ENCODE peak calls at places on chromosomes 11 and 22, in six cellular contexts. U is fibroblast of lung, B is stomach, P is H1, M is heart left ventricle, Y is mesenchymal stem cell. J is an unnamed sample. For H3K9me3 and H3K4me1, the result is how much of the 10 kb centered on the place peaks cover.

GRCh38 chr11:119369035-119369925 is 12.2 kb downstream of the USP2 start:
- DNase-seq in U (no peak), B (no peak), P (no peak), M (no peak), Y (no peak), J (no peak)

GRCh38 chr22:41526226-41526531 is 18.1 kb downstream of the POLR3H start:
- DNase-seq in U (no peak), B (no peak), P (no peak), M (no peak), Y (no peak), J (no peak)

GRCh38 chr11:10317776-10318526 is 13.1 kb downstream of the ADM start:
- DNase-seq in U (no peak), B (no peak), P (no peak), M (no peak), Y (no peak), J (no peak)

GRCh38 chr11:74090701-74091100 is 80.1 kb downstream of the C2CD3 start:
- DNase-seq in U (peak), B (no peak), P (no peak), M (no peak), Y (peak), J (no peak)

GRCh38 chr11:15170170-15170569 is 55.4 kb downstream of the INSC start:
- DNase-seq in U (no peak), B (no peak), P (no peak), M (no peak), Y (peak), J (no peak)

GRCh38 chr11:10866893-10867331 is 9.1 kb upstream of the ZBED5 start:
- DNase-seq in U (peak), B (no peak), P (no peak), M (no peak), Y (peak), J (no peak)

GRCh38 chr11:22193348-22194051 is 615 bp downstream of the ANO5 start:
- DNase-seq in U (no peak), B (peak), P (peak), M (peak), Y (no peak), J (no peak)

GRCh38 chr22:30206964-30207363 is 39.6 kb downstream of the LIF start:
- DNase-seq in U (peak), B (peak), P (no peak), M (no peak), Y (peak), J (no peak)

GRCh38 chr22:48576333-48577013 is 1251.2 kb downstream of the BRD1 start:
- DNase-seq in U (no peak), B (no peak), P (peak), M (no peak), Y (no peak), J (no peak)

GRCh38 chr22:30277547-30278344 is 11.1 kb upstream of the OSM start:
- DNase-seq in U (peak), B (no peak), P (no peak), M (no peak), Y (peak), J (no peak)

GRCh38 chr22:24418786-24419479 is 8.5 kb upstream of the ADORA2A start:
- DNase-seq in U (no peak), B (no peak), P (no peak), M (no peak), Y (no peak), J (no peak)

GRCh38 chr11:97615541-97615940 is 1225.7 kb downstream of the JRKL start:
- DNase-seq in U (peak), B (no peak), P (no peak), M (no peak), Y (no peak), J (no peak)

GRCh38 chr11:68471360-68472340 is 11.1 kb downstream of the PPP6R3 start:
- DNase-seq in U (no peak), B (no peak), P (peak), M (no peak), Y (no peak), J (no peak)

GRCh38 chr11:113681282-113681681 is 24.8 kb downstream of the TMPRSS5 start:
- DNase-seq in U (no peak), B (no peak), P (peak), M (no peak), Y (no peak), J (no peak)

GRCh38 chr11:106523921-106524320 is 446.5 kb downstream of the AASDHPPT start:
- DNase-seq in U (no peak), B (no peak), P (no peak), M (no peak), Y (no peak), J (no peak)

GRCh38 chr11:45085657-45086501 is 60.6 kb upstream of the PRDM11 start:
- DNase-seq in U (no peak), B (no peak), P (no peak), M (no peak), Y (no peak), J (no peak)

GRCh38 chr11:71537537-71537936 is 288 bp upstream of the KRTAP5-8 start:
- DNase-seq in U (no peak), B (no peak), P (peak), M (no peak), Y (no peak), J (no peak)

GRCh38 chr11:26599876-26600434 is 27.9 kb upstream of the MUC15 start:
- DNase-seq in U (no peak), B (no peak), P (no peak), M (no peak), Y (no peak), J (no peak)

GRCh38 chr11:46696212-46696558 is 4.2 kb downstream of the ARHGAP1 start:
- DNase-seq in U (no peak), B (no peak), P (no peak), M (peak), Y (no peak), J (no peak)

GRCh38 chr22:50730941-50731661 is 6.9 kb upstream of the ACR start:
- DNase-seq in U (no peak), B (no peak), P (peak), M (peak), Y (no peak), J (no peak)

GRCh38 chr22:32700186-32700882 is 101.2 kb upstream of the TIMP3 start:
- DNase-seq in U (peak), B (no peak), P (no peak), M (peak), Y (peak), J (no peak)

GRCh38 chr11:29448246-29448877 is 568.5 kb downstream of the KCNA4 start:
- DNase-seq in U (peak), B (no peak), P (no peak), M (no peak), Y (peak), J (no peak)

GRCh38 chr11:16806791-16807190 is 68.3 kb downstream of the C11orf58 start:
- DNase-seq in U (peak), B (no peak), P (no peak), M (no peak), Y (no peak), J (no peak)

GRCh38 chr11:107545101-107545514 is 20.4 kb downstream of the ALKBH8 start:
- DNase-seq in U (peak), B (no peak), P (no peak), M (no peak), Y (peak), J (no peak)

GRCh38 chr11:75591371-75591770 is 29.3 kb downstream of the SERPINH1 start:
- DNase-seq in U (no peak), B (no peak), P (no peak), M (no peak), Y (no peak), J (no peak)

GRCh38 chr11:12330491-12331231 is 46.7 kb upstream of the PARVA start:
- DNase-seq in U (peak), B (no peak), P (no peak), M (no peak), Y (peak), J (no peak)

GRCh38 chr22:24178502-24179440 is 2.5 kb upstream of the SUSD2 start:
- DNase-seq in U (no peak), B (no peak), P (peak), M (no peak), Y (no peak), J (no peak)

GRCh38 chr11:122398167-122398566 is 257.4 kb upstream of the UBASH3B start:
- DNase-seq in U (peak), B (no peak), P (no peak), M (no peak), Y (no peak), J (no peak)

GRCh38 chr11:86699036-86699791 is 26.8 kb upstream of the ME3 start:
- DNase-seq in U (peak), B (no peak), P (no peak), M (no peak), Y (no peak), J (no peak)

GRCh38 chr11:443542-444199 is 1.9 kb upstream of the ANO9 start:
- DNase-seq in U (peak), B (no peak), P (no peak), M (no peak), Y (peak), J (no peak)

GRCh38 chr11:66904981-66905521 is 48.2 kb downstream of the LRFN4 start:
- DNase-seq in U (no peak), B (no peak), P (no peak), M (no peak), Y (no peak), J (no peak)

GRCh38 chr11:61698173-61698965 is 18.2 kb downstream of the DAGLA start:
- DNase-seq in U (peak), B (no peak), P (no peak), M (no peak), Y (no peak), J (no peak)

GRCh38 chr11:75733346-75734107 is 15.9 kb downstream of the MOGAT2 start:
- DNase-seq in U (no peak), B (peak), P (no peak), M (no peak), Y (no peak), J (no peak)

GRCh38 chr11:64720167-64720566 is 2.8 kb downstream of the NRXN2 start:
- DNase-seq in U (no peak), B (no peak), P (no peak), M (no peak), Y (no peak), J (no peak)

GRCh38 chr11:96474263-96474662 is 84.5 kb downstream of the JRKL start:
- DNase-seq in U (no peak), B (no peak), P (no peak), M (no peak), Y (no peak), J (no peak)
- H3K9me3 ChIP-seq in U (under half), B (under half), P (under half), M (under half), Y (under half), J (under half)

DNA sequence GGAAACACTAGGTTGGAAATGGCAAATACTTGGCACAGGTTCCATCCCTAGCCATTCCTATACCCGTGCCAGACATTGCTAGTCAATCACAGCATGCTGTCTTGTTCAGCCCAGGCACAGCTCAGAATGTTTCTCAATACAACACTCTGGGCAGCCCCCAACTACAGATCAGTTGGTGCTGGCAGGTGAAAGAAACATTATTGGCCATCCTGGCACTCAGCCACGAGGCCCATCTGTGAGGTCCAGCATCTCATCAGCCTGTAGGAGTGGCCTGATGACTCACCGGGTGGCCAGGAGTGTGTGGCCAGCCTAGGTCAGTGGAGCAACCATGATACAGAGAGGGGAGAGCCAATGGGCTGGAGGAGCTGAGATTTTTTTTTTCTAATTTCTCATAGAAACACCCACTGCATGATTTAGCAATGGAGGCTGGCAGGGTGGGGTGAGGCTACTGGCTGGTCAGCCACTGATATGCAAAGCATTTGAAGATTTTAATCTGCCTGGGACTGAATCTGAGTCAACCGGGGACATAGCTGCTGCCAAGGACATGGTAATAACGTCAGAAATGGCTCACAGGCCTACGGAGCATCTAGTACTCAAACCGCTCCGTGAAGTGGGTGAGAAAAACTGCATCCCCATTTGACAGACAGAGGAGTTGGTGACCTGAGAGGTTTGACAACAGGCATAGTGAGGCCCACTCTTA is 5.4 kb downstream of the MYO18B start:
- DNase-seq in U (peak), B (peak), P (no peak), M (no peak), Y (peak), J (no peak)
- H3K4me1 ChIP-seq in U (under half), B (under half), P (under half), M (under half), Y (under half), J (under half)

GRCh38 chr11:128518493-128519207 is 68.7 kb downstream of the ETS1 start:
- DNase-seq in U (peak), B (no peak), P (no peak), M (no peak), Y (peak), J (no peak)

GRCh38 chr11:128516467-128516778 is 70.9 kb downstream of the ETS1 start:
- DNase-seq in U (no peak), B (no peak), P (no peak), M (no peak), Y (no peak), J (no peak)

GRCh38 chr11:128517457-128518230 is 69.7 kb downstream of the ETS1 start:
- DNase-seq in U (no peak), B (no peak), P (no peak), M (no peak), Y (no peak), J (no peak)

GRCh38 chr11:128515766-128516466 is 71.4 kb downstream of the ETS1 start:
- DNase-seq in U (no peak), B (no peak), P (no peak), M (no peak), Y (no peak), J (no peak)

GRCh38 chr11:128516886-128517285 is 70.5 kb downstream of the ETS1 start:
- DNase-seq in U (no peak), B (no peak), P (no peak), M (no peak), Y (no peak), J (no peak)
- H3K4me3 ChIP-seq in U (peak), B (peak), P (no peak), M (no peak), Y (peak), J (peak)

GRCh38 chr11:117560786-117561530 is 233.3 kb downstream of the CEP164 start:
- DNase-seq in U (no peak), B (no peak), P (no peak), M (no peak), Y (no peak), J (no peak)
- H3K9me3 ChIP-seq in U (under half), B (under half), P (under half), M (under half), Y (under half), J (under half)